ENCODE peak calls at places on chromosome 10, in ten cellular contexts. Q, V, I, M, J, S, W, C, D and P are unnamed samples.

GRCh38 chr10:7952251-7952650 is 102.2 kb upstream of the GATA3 start:
- DNase-seq in W (no peak), S (no peak), C (no peak), V (no peak), J (no peak), Q (no peak), I (no peak), D (no peak), M (no peak), P (no peak)

GRCh38 chr10:121078036-121078435 is 226.9 kb downstream of the WDR11 start:
- DNase-seq in M (no peak), V (no peak), S (no peak), J (no peak), C (no peak), I (no peak), W (no peak), D (no peak), Q (no peak), P (no peak)

GRCh38 chr10:106713846-106714245 is 450.7 kb downstream of the SORCS1 start:
- DNase-seq in D (no peak), W (no peak), C (no peak), M (no peak), Q (no peak), S (no peak), V (no peak), I (no peak), J (no peak), P (no peak)

GRCh38 chr10:112429654-112430230 is 17.0 kb downstream of the ZDHHC6 start:
- DNase-seq in W (no peak), Q (no peak), S (no peak), M (no peak), J (no peak), C (no peak), I (no peak), V (no peak), D (no peak), P (no peak)

GRCh38 chr10:78742730-78743615 is 325.8 kb upstream of the ZMIZ1 start:
- DNase-seq in W (no peak), D (no peak), M (no peak), S (no peak), V (no peak), J (no peak), C (peak), I (no peak), Q (no peak), P (no peak)

GRCh38 chr10:103799341-103799740 is 56.0 kb downstream of the SH3PXD2A start:
- DNase-seq in Q (no peak), I (no peak), S (no peak), D (no peak), W (no peak), V (no peak), M (no peak), J (no peak), C (no peak), P (no peak)

GRCh38 chr10:17599089-17599488 is 18.1 kb downstream of the HACD1 start:
- DNase-seq in S (no peak), V (no peak), I (peak), J (no peak), M (peak), D (peak), C (no peak), W (no peak), Q (peak), P (no peak)

GRCh38 chr10:127577376-127577775 is 28.3 kb downstream of the NPS start:
- DNase-seq in I (no peak), W (no peak), S (no peak), V (no peak), C (no peak), D (no peak), M (peak), J (no peak), Q (peak), P (no peak)

GRCh38 chr10:120131183-120131582 is 238.7 kb downstream of the SEC23IP start:
- DNase-seq in M (peak), J (no peak), W (no peak), S (peak), V (no peak), Q (peak), D (peak), I (no peak), C (peak), P (no peak)

GRCh38 chr10:131775444-131775832 is 125.4 kb upstream of the PPP2R2D start:
- DNase-seq in I (no peak), M (no peak), Q (no peak), W (no peak), S (no peak), J (no peak), V (no peak), D (no peak), C (no peak), P (no peak)

GRCh38 chr10:92571649-92572048 is 2.2 kb downstream of the IDE start:
- DNase-seq in V (no peak), M (peak), W (no peak), Q (no peak), J (no peak), C (no peak), I (no peak), D (no peak), S (no peak), P (no peak)